ENCODE peak calls at places on chromosomes 1 and 21, in seven cellular contexts. Y is T-cell, F is T-helper 2 cell, Z is NCI-H1105 treated with DMSO at 0.1 percent for 48 hours, A is GM04503, Q is foreskin melanocyte, V is heart right ventricle. P is an unnamed sample.

GRCh38 chr1:85445906-85446305 is 19.1 kb downstream of the DDAH1 start:
- DNase-seq in Q (no peak), A (no peak), V (no peak), Y (no peak), Z (no peak), F (no peak), P (no peak)

GRCh38 chr1:151964510-151964909 is 29.1 kb downstream of the S100A10 start:
- DNase-seq in F (no peak), A (no peak), Q (no peak), Y (no peak), Z (no peak), V (no peak), P (no peak)

GRCh38 chr1:2438038-2438437 is 25.7 kb upstream of the PEX10 start:
- DNase-seq in A (no peak), V (no peak), Z (peak), Y (no peak), Q (no peak), F (no peak), P (no peak)

GRCh38 chr1:229655781-229656180 is 29.7 kb downstream of the URB2 start:
- DNase-seq in A (no peak), Y (no peak), Z (no peak), F (no peak), V (no peak), Q (no peak), P (no peak)

GRCh38 chr1:154445040-154445472 is 39.9 kb downstream of the IL6R start:
- DNase-seq in A (no peak), V (no peak), Z (no peak), Y (no peak), F (no peak), Q (no peak), P (no peak)

GRCh38 chr21:37244506-37245083 is 22.5 kb downstream of the VPS26C start:
- DNase-seq in Z (no peak), F (no peak), Q (no peak), Y (no peak), V (no peak), A (no peak), P (peak)

GRCh38 chr1:19730793-19731192 is 66.1 kb downstream of the HTR6 start:
- DNase-seq in F (no peak), Z (no peak), V (no peak), A (no peak), Q (no peak), Y (no peak), P (no peak)

GRCh38 chr21:30463713-30464112 is 16.5 kb downstream of the KRTAP19-1 start:
- DNase-seq in V (no peak), Z (peak), Q (no peak), F (no peak), A (no peak), Y (no peak), P (no peak)

GRCh38 chr1:90201467-90202358 is 206.8 kb downstream of the ZNF326 start:
- DNase-seq in A (no peak), Q (no peak), Z (no peak), V (no peak), Y (no peak), F (no peak), P (no peak)

GRCh38 chr1:64235910-64236309 is 32.5 kb downstream of the UBE2U start:
- DNase-seq in F (no peak), A (no peak), V (no peak), Q (no peak), Y (no peak), Z (no peak), P (no peak)

P was measured in naive thymus-derived CD4-positive, alpha-beta T cell.